ENCODE peak calls at places on chromosomes 2 and 18, in eight cellular contexts. One of them, this sample, is unnamed.

GRCh38 chr2:74525717-74526648 is at the start of gene DQX1:
- DNase-seq in stimulated activated CD8-positive, alpha-beta memory T cell treated with anti-CD3 and anti-CD28 coated beads, Interleukin-12 subunit alpha, Interleukin-12 subunit beta, amount 100 ng/mL, for 4 hours: no peak
- DNase-seq in ELF-1: peak
- DNase-seq in GDM1: peak
- DNase-seq in heart left ventricle: no peak
- DNase-seq in EL: peak
- DNase-seq in NCI-H748 treated with DMSO at 0.1 percent for 48 hours: no peak
- DNase-seq in left ventricle myocardium inferior: no peak
- DNase-seq in this sample: no peak

GRCh38 chr18:67938691-67939090 is 422.2 kb upstream of the DSEL start:
- DNase-seq in left ventricle myocardium inferior: no peak
- DNase-seq in NCI-H748 treated with DMSO at 0.1 percent for 48 hours: no peak
- DNase-seq in stimulated activated CD8-positive, alpha-beta memory T cell treated with anti-CD3 and anti-CD28 coated beads, Interleukin-12 subunit alpha, Interleukin-12 subunit beta, amount 100 ng/mL, for 4 hours: no peak
- DNase-seq in EL: peak
- DNase-seq in heart left ventricle: no peak
- DNase-seq in ELF-1: no peak
- DNase-seq in GDM1: no peak
- DNase-seq in this sample: no peak

GRCh38 chr2:27708257-27708654 is 44.6 kb downstream of the SLC4A1AP start:
- DNase-seq in NCI-H748 treated with DMSO at 0.1 percent for 48 hours: no peak
- DNase-seq in heart left ventricle: no peak
- DNase-seq in ELF-1: no peak
- DNase-seq in left ventricle myocardium inferior: no peak
- DNase-seq in EL: no peak
- DNase-seq in stimulated activated CD8-positive, alpha-beta memory T cell treated with anti-CD3 and anti-CD28 coated beads, Interleukin-12 subunit alpha, Interleukin-12 subunit beta, amount 100 ng/mL, for 4 hours: no peak
- DNase-seq in GDM1: no peak
- DNase-seq in this sample: no peak

GRCh38 chr2:150939087-150939486 is 322.6 kb downstream of the RBM43 start:
- DNase-seq in stimulated activated CD8-positive, alpha-beta memory T cell treated with anti-CD3 and anti-CD28 coated beads, Interleukin-12 subunit alpha, Interleukin-12 subunit beta, amount 100 ng/mL, for 4 hours: no peak
- DNase-seq in ELF-1: no peak
- DNase-seq in EL: no peak
- DNase-seq in left ventricle myocardium inferior: no peak
- DNase-seq in GDM1: no peak
- DNase-seq in heart left ventricle: no peak
- DNase-seq in NCI-H748 treated with DMSO at 0.1 percent for 48 hours: peak
- DNase-seq in this sample: no peak

GRCh38 chr2:2173633-2174032 is 157.4 kb downstream of the MYT1L start:
- DNase-seq in ELF-1: no peak
- DNase-seq in GDM1: no peak
- DNase-seq in left ventricle myocardium inferior: no peak
- DNase-seq in stimulated activated CD8-positive, alpha-beta memory T cell treated with anti-CD3 and anti-CD28 coated beads, Interleukin-12 subunit alpha, Interleukin-12 subunit beta, amount 100 ng/mL, for 4 hours: no peak
- DNase-seq in NCI-H748 treated with DMSO at 0.1 percent for 48 hours: no peak
- DNase-seq in heart left ventricle: no peak
- DNase-seq in EL: no peak
- DNase-seq in this sample: no peak

GRCh38 chr2:229715895-229716507 is 1.6 kb upstream of the DNER start:
- DNase-seq in stimulated activated CD8-positive, alpha-beta memory T cell treated with anti-CD3 and anti-CD28 coated beads, Interleukin-12 subunit alpha, Interleukin-12 subunit beta, amount 100 ng/mL, for 4 hours: no peak
- DNase-seq in ELF-1: peak
- DNase-seq in EL: peak
- DNase-seq in NCI-H748 treated with DMSO at 0.1 percent for 48 hours: peak
- DNase-seq in left ventricle myocardium inferior: no peak
- DNase-seq in heart left ventricle: no peak
- DNase-seq in GDM1: no peak
- DNase-seq in this sample: no peak

GRCh38 chr2:162732946-162733698 is 105.4 kb downstream of the KCNH7 start:
- DNase-seq in heart left ventricle: no peak
- DNase-seq in stimulated activated CD8-positive, alpha-beta memory T cell treated with anti-CD3 and anti-CD28 coated beads, Interleukin-12 subunit alpha, Interleukin-12 subunit beta, amount 100 ng/mL, for 4 hours: no peak
- DNase-seq in left ventricle myocardium inferior: no peak
- DNase-seq in NCI-H748 treated with DMSO at 0.1 percent for 48 hours: peak
- DNase-seq in ELF-1: peak
- DNase-seq in EL: no peak
- DNase-seq in GDM1: no peak
- DNase-seq in this sample: no peak

GRCh38 chr2:101545940-101546339 is 71.0 kb upstream of the RFX8 start:
- DNase-seq in left ventricle myocardium inferior: no peak
- DNase-seq in GDM1: no peak
- DNase-seq in stimulated activated CD8-positive, alpha-beta memory T cell treated with anti-CD3 and anti-CD28 coated beads, Interleukin-12 subunit alpha, Interleukin-12 subunit beta, amount 100 ng/mL, for 4 hours: no peak
- DNase-seq in ELF-1: no peak
- DNase-seq in EL: no peak
- DNase-seq in NCI-H748 treated with DMSO at 0.1 percent for 48 hours: no peak
- DNase-seq in heart left ventricle: no peak
- DNase-seq in this sample: no peak

GRCh38 chr2:195495356-195495755 is 161.7 kb upstream of the SLC39A10 start:
- DNase-seq in GDM1: no peak
- DNase-seq in ELF-1: no peak
- DNase-seq in NCI-H748 treated with DMSO at 0.1 percent for 48 hours: no peak
- DNase-seq in left ventricle myocardium inferior: no peak
- DNase-seq in EL: no peak
- DNase-seq in heart left ventricle: no peak
- DNase-seq in stimulated activated CD8-positive, alpha-beta memory T cell treated with anti-CD3 and anti-CD28 coated beads, Interleukin-12 subunit alpha, Interleukin-12 subunit beta, amount 100 ng/mL, for 4 hours: no peak
- DNase-seq in this sample: no peak

GRCh38 chr2:64640153-64641044 is 13.3 kb downstream of the SERTAD2 start:
- DNase-seq in NCI-H748 treated with DMSO at 0.1 percent for 48 hours: no peak
- DNase-seq in left ventricle myocardium inferior: no peak
- DNase-seq in ELF-1: peak
- DNase-seq in GDM1: no peak
- DNase-seq in heart left ventricle: no peak
- DNase-seq in stimulated activated CD8-positive, alpha-beta memory T cell treated with anti-CD3 and anti-CD28 coated beads, Interleukin-12 subunit alpha, Interleukin-12 subunit beta, amount 100 ng/mL, for 4 hours: no peak
- DNase-seq in EL: no peak
- DNase-seq in this sample: no peak

GRCh38 chr2:41579811-41580210 is 468.0 kb upstream of the PKDCC start:
- DNase-seq in NCI-H748 treated with DMSO at 0.1 percent for 48 hours: no peak
- DNase-seq in heart left ventricle: no peak
- DNase-seq in EL: no peak
- DNase-seq in stimulated activated CD8-positive, alpha-beta memory T cell treated with anti-CD3 and anti-CD28 coated beads, Interleukin-12 subunit alpha, Interleukin-12 subunit beta, amount 100 ng/mL, for 4 hours: no peak
- DNase-seq in ELF-1: no peak
- DNase-seq in GDM1: no peak
- DNase-seq in left ventricle myocardium inferior: no peak
- DNase-seq in this sample: no peak

GRCh38 chr2:49045083-49045482 is 109.2 kb downstream of the FSHR start:
- DNase-seq in stimulated activated CD8-positive, alpha-beta memory T cell treated with anti-CD3 and anti-CD28 coated beads, Interleukin-12 subunit alpha, Interleukin-12 subunit beta, amount 100 ng/mL, for 4 hours: no peak
- DNase-seq in ELF-1: no peak
- DNase-seq in GDM1: no peak
- DNase-seq in EL: no peak
- DNase-seq in NCI-H748 treated with DMSO at 0.1 percent for 48 hours: no peak
- DNase-seq in heart left ventricle: no peak
- DNase-seq in left ventricle myocardium inferior: no peak
- DNase-seq in this sample: no peak

GRCh38 chr2:121004271-121004812 is 268.7 kb downstream of the GLI2 start:
- DNase-seq in ELF-1: no peak
- DNase-seq in stimulated activated CD8-positive, alpha-beta memory T cell treated with anti-CD3 and anti-CD28 coated beads, Interleukin-12 subunit alpha, Interleukin-12 subunit beta, amount 100 ng/mL, for 4 hours: no peak
- DNase-seq in heart left ventricle: no peak
- DNase-seq in EL: no peak
- DNase-seq in GDM1: no peak
- DNase-seq in NCI-H748 treated with DMSO at 0.1 percent for 48 hours: no peak
- DNase-seq in left ventricle myocardium inferior: no peak
- DNase-seq in this sample: no peak

GRCh38 chr2:100757621-100758394 is 62.1 kb upstream of the NPAS2 start:
- DNase-seq in stimulated activated CD8-positive, alpha-beta memory T cell treated with anti-CD3 and anti-CD28 coated beads, Interleukin-12 subunit alpha, Interleukin-12 subunit beta, amount 100 ng/mL, for 4 hours: no peak
- DNase-seq in GDM1: no peak
- DNase-seq in left ventricle myocardium inferior: no peak
- DNase-seq in ELF-1: peak
- DNase-seq in heart left ventricle: no peak
- DNase-seq in NCI-H748 treated with DMSO at 0.1 percent for 48 hours: no peak
- DNase-seq in EL: peak
- DNase-seq in this sample: no peak

GRCh38 chr2:237180225-237180624 is 94.5 kb downstream of the COPS8 start:
- DNase-seq in ELF-1: no peak
- DNase-seq in EL: no peak
- DNase-seq in NCI-H748 treated with DMSO at 0.1 percent for 48 hours: no peak
- DNase-seq in stimulated activated CD8-positive, alpha-beta memory T cell treated with anti-CD3 and anti-CD28 coated beads, Interleukin-12 subunit alpha, Interleukin-12 subunit beta, amount 100 ng/mL, for 4 hours: no peak
- DNase-seq in GDM1: no peak
- DNase-seq in heart left ventricle: no peak
- DNase-seq in left ventricle myocardium inferior: no peak
- DNase-seq in this sample: no peak

GRCh38 chr2:241895732-241896641 is 26.5 kb downstream of the RTP5 start:
- DNase-seq in GDM1: no peak
- DNase-seq in heart left ventricle: peak
- DNase-seq in NCI-H748 treated with DMSO at 0.1 percent for 48 hours: no peak
- DNase-seq in stimulated activated CD8-positive, alpha-beta memory T cell treated with anti-CD3 and anti-CD28 coated beads, Interleukin-12 subunit alpha, Interleukin-12 subunit beta, amount 100 ng/mL, for 4 hours: no peak
- DNase-seq in EL: no peak
- DNase-seq in left ventricle myocardium inferior: no peak
- DNase-seq in ELF-1: no peak
- DNase-seq in this sample: peak

GRCh38 chr2:238942080-238942761 is 94.3 kb downstream of the TWIST2 start:
- DNase-seq in GDM1: no peak
- DNase-seq in EL: no peak
- DNase-seq in left ventricle myocardium inferior: no peak
- DNase-seq in heart left ventricle: no peak
- DNase-seq in NCI-H748 treated with DMSO at 0.1 percent for 48 hours: no peak
- DNase-seq in ELF-1: no peak
- DNase-seq in stimulated activated CD8-positive, alpha-beta memory T cell treated with anti-CD3 and anti-CD28 coated beads, Interleukin-12 subunit alpha, Interleukin-12 subunit beta, amount 100 ng/mL, for 4 hours: no peak
- DNase-seq in this sample: no peak